ENCODE peak calls at places on chromosomes 5 and 9, in nine cellular contexts. Z, N, Y, S, M, I, U, F and V are unnamed samples.

GRCh38 chr9:31253800-31254762 is 1130.4 kb upstream of the ACO1 start:
- DNase-seq in F (no peak), M (no peak), U (no peak), S (no peak), I (no peak), N (no peak), Y (no peak), Z (no peak), V (no peak)

GRCh38 chr5:80761176-80761575 is 106.4 kb upstream of the DHFR start:
- DNase-seq in N (peak), F (no peak), I (no peak), M (peak), Z (no peak), U (no peak), Y (no peak), S (no peak), V (no peak)

GRCh38 chr9:123678038-123678877 is 251.7 kb downstream of the DENND1A start:
- DNase-seq in U (no peak), M (no peak), N (no peak), I (peak), F (no peak), Y (no peak), Z (no peak), S (no peak), V (no peak)

GRCh38 chr5:59542841-59543825 is 350.4 kb downstream of the PDE4D start:
- DNase-seq in U (no peak), Z (no peak), N (no peak), S (no peak), Y (no peak), F (no peak), M (no peak), I (peak), V (peak)

GRCh38 chr5:168532471-168532870 is 3.4 kb downstream of the FBLL1 start:
- DNase-seq in N (peak), Y (no peak), S (no peak), I (no peak), M (peak), U (no peak), F (no peak), Z (no peak), V (no peak)

GRCh38 chr5:103424453-103425205 is 138.0 kb downstream of the NUDT12 start:
- DNase-seq in F (no peak), M (no peak), Z (no peak), N (no peak), S (no peak), I (no peak), Y (peak), U (no peak), V (no peak)

GRCh38 chr5:68215888-68216736 is 556 bp downstream of the PIK3R1 start:
- DNase-seq in I (peak), F (peak), Y (peak), M (peak), U (no peak), S (peak), N (peak), Z (peak), V (peak)

GRCh38 chr5:78753093-78753531 is 104.5 kb upstream of the LHFPL2 start:
- DNase-seq in Y (peak), M (no peak), S (no peak), U (no peak), N (no peak), F (no peak), Z (no peak), I (no peak), V (no peak)

GRCh38 chr5:149323235-149324205 is 21.8 kb upstream of the GRPEL2 start:
- DNase-seq in Y (peak), Z (no peak), F (no peak), U (no peak), N (no peak), I (peak), M (no peak), S (no peak), V (no peak)

GRCh38 chr9:36398745-36399144 is 1.3 kb downstream of the RNF38 start:
- DNase-seq in M (peak), S (no peak), Y (peak), I (no peak), F (no peak), N (no peak), Z (no peak), U (no peak), V (no peak)

GRCh38 chr9:7439355-7439978 is 360.1 kb downstream of the DMAC1 start:
- DNase-seq in N (no peak), U (no peak), F (no peak), S (no peak), Z (no peak), I (no peak), Y (peak), M (no peak), V (no peak)

GRCh38 chr9:16030513-16031185 is 477.8 kb downstream of the CCDC171 start:
- DNase-seq in F (no peak), N (no peak), S (no peak), Z (peak), M (peak), U (no peak), Y (peak), I (no peak), V (no peak)

GRCh38 chr5:36492998-36493655 is 113.3 kb upstream of the SLC1A3 start:
- DNase-seq in I (no peak), F (no peak), Y (peak), N (no peak), U (no peak), M (no peak), S (no peak), Z (no peak), V (no peak)

GRCh38 chr5:962386-962785 is 46.2 kb upstream of the NKD2 start:
- DNase-seq in Z (no peak), M (no peak), S (no peak), N (no peak), Y (no peak), I (no peak), F (no peak), U (no peak), V (peak)

GRCh38 chr5:54701179-54701578 is 183.6 kb downstream of the SNX18 start:
- DNase-seq in F (no peak), M (peak), I (peak), S (no peak), U (peak), Y (peak), N (no peak), Z (peak), V (peak)

GRCh38 chr9:93684161-93684765 is 107.9 kb downstream of the PHF2 start:
- DNase-seq in N (peak), F (peak), M (no peak), I (no peak), U (no peak), Y (no peak), S (peak), Z (no peak), V (no peak)

GRCh38 chr5:117318528-117318927 is 743.9 kb upstream of the SEMA6A start:
- DNase-seq in M (peak), U (no peak), S (no peak), Y (no peak), I (no peak), N (peak), F (no peak), Z (no peak), V (no peak)

GRCh38 chr5:39459091-39459490 is 34.3 kb upstream of the DAB2 start:
- DNase-seq in N (no peak), F (no peak), I (peak), M (no peak), Y (no peak), U (no peak), S (no peak), Z (no peak), V (no peak)

GRCh38 chr9:15249042-15249818 is 57.8 kb downstream of the TTC39B start:
- DNase-seq in Z (no peak), F (no peak), N (peak), U (no peak), I (no peak), M (peak), Y (peak), S (no peak), V (no peak)

GRCh38 chr9:98869078-98869745 is 61.7 kb downstream of the GALNT12 start:
- DNase-seq in S (no peak), M (no peak), U (no peak), Y (no peak), N (no peak), I (no peak), Z (no peak), F (no peak), V (no peak)

GRCh38 chr5:79193643-79194042 is 42.3 kb upstream of the JMY start:
- DNase-seq in Y (peak), Z (no peak), I (peak), F (no peak), S (no peak), U (no peak), N (no peak), M (no peak), V (peak)

GRCh38 chr9:76718166-76718565 is 46.1 kb upstream of the PCA3 start:
- DNase-seq in N (peak), F (no peak), Y (no peak), U (no peak), Z (no peak), M (peak), I (no peak), S (no peak), V (no peak)

GRCh38 chr9:76717176-76717575 is 47.1 kb upstream of the PCA3 start:
- DNase-seq in U (no peak), S (no peak), M (no peak), Y (no peak), Z (no peak), N (no peak), F (no peak), I (no peak), V (peak)

GRCh38 chr9:76716270-76716669 is 48.0 kb upstream of the PCA3 start:
- DNase-seq in Z (no peak), S (no peak), I (peak), F (no peak), Y (peak), M (no peak), U (no peak), N (no peak), V (no peak)

GRCh38 chr9:76720245-76720644 is 44.0 kb upstream of the PCA3 start:
- DNase-seq in Z (no peak), F (no peak), Y (no peak), M (no peak), S (no peak), N (no peak), U (no peak), I (no peak), V (no peak)

DNA sequence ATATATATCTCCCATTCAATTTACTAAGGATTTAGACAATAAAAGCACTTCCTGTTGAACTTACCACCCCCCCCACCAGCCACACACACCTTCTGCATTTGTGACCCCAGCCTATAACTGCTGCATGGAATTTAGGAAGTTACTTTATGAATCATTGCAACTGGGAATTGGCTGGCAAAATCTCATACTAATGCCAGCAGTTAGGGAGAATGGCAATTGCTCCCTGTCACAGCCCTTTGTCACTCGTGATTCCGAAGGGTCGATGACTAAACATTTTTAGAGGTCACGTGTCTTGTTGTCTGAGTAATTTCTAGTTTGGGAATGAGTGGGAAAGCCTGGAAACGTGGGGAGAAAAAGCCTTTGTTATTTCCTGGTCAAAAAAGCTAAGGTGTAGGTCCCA is 46.6 kb upstream of the PCA3 start:
- DNase-seq in Z (no peak), U (no peak), F (no peak), M (no peak), N (no peak), S (no peak), Y (peak), I (no peak), V (peak)
- H3K27ac ChIP-seq in Z (no peak), U (peak), F (no peak), M (no peak), N (no peak), S (no peak), Y (no peak), I (peak), V (no peak)

DNA sequence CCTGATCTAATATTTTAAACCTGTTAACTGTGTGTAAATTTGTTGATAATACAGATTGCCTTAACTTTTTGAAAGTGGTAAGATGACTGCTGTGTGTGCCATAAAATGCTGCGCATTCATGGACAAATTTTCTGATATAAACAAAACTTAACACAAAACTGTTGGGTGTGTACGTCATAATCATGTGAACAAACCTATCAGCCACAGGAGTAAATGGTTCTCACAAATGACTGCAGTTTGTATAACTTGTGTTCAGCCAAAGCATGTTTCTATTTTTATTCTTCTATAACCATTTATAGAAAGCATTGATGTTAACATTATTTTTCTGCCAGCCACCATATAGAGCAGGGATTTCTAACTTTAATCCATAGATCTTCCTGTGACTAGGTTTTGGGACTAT is 21.5 kb downstream of the CAMK4 start:
- DNase-seq in U (no peak), F (no peak), N (no peak), S (no peak), Z (no peak), I (no peak), Y (no peak), M (no peak), V (no peak)
- H3K27ac ChIP-seq in U (no peak), F (no peak), N (no peak), S (no peak), Z (no peak), I (no peak), Y (no peak), M (no peak), V (no peak)

DNA sequence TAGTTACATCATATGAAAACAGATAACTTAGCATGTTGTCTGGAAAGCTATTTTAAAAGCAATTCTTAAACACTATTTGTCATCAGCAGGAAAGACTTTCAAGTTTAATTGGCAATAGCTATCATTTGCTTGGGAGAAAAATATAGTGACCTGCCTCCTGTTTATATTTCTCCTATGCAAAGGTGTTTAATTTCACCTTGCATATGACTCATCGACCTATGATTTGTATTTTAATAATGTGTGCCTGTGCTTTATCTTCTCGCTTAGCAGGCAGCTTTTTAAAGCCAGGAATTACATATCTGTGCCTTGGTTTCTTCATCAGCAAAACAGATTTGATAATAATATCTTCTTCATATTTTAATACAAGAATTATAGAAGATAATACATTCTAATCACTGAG is 499.7 kb upstream of the GRIA1 start:
- DNase-seq in U (no peak), M (no peak), I (no peak), S (no peak), Z (no peak), N (no peak), Y (no peak), F (no peak), V (no peak)
- H3K27ac ChIP-seq in U (no peak), M (no peak), I (no peak), S (no peak), Z (no peak), N (no peak), Y (no peak), F (no peak), V (no peak)

DNA sequence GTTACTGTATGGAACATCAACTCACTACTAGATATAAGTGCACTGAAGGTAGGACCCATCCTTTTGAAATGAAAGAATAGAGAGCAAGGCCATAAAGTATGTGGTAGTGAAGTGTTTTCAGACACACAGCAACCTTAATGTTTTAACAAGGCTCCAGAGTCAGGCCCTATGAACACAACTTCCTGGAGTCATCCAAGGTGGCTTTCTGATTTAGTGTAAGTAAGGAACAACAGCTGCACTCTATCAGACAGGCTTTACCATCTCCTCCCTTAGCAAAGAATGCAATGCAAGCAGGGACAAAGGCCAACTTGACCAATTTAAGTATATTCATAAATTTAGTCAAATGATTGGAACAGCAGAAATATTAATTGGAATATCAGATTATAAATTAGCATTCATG is 90.1 kb downstream of the MPDZ start:
- DNase-seq in U (no peak), N (no peak), I (no peak), Z (no peak), Y (no peak), F (no peak), M (no peak), S (no peak), V (no peak)
- H3K27ac ChIP-seq in U (no peak), N (no peak), I (no peak), Z (no peak), Y (no peak), F (no peak), M (no peak), S (no peak), V (no peak)

GRCh38 chr9:34652608-34653007 is 623 bp downstream of the IL11RA start:
- DNase-seq in S (no peak), Y (peak), Z (no peak), N (no peak), M (no peak), U (no peak), I (no peak), F (no peak), V (no peak)

GRCh38 chr9:34654317-34655083 is 2.5 kb downstream of the IL11RA start:
- DNase-seq in M (no peak), Y (peak), F (no peak), S (no peak), N (no peak), I (peak), U (no peak), Z (no peak), V (no peak)

GRCh38 chr9:34651876-34652602 is at the start of gene IL11RA:
- DNase-seq in U (peak), I (peak), S (peak), F (peak), M (peak), N (peak), Z (peak), Y (peak), V (peak)

GRCh38 chr9:34653610-34654072 is 1.7 kb downstream of the IL11RA start:
- DNase-seq in M (no peak), Z (no peak), U (no peak), F (no peak), S (no peak), N (no peak), Y (peak), I (peak), V (no peak)

DNA sequence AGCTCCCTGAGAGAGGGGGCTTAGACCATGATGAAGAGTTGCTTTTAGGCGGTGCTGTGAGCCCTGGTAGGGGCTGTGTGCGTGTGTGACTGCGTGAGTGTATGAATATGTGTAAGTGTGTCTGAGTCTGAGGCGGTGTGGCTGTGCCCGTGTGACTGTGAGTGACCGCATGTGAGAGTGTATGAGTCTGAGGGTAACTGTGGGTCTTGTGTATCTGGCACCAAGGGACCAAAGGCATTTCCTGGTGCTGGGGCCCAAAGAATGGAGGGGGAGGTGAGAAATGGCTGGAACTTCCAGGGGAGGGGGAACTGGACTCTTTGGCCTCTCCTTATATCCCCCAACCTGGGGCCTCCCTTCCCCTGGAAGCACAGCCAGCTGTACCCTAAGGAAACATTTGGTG is 1.1 kb downstream of the IL11RA start:
- DNase-seq in Z (no peak), F (no peak), M (no peak), N (no peak), I (no peak), U (no peak), Y (peak), S (no peak), V (no peak)
- H3K27ac ChIP-seq in Z (no peak), F (no peak), M (no peak), N (peak), I (peak), U (peak), Y (peak), S (no peak), V (peak)

DNA sequence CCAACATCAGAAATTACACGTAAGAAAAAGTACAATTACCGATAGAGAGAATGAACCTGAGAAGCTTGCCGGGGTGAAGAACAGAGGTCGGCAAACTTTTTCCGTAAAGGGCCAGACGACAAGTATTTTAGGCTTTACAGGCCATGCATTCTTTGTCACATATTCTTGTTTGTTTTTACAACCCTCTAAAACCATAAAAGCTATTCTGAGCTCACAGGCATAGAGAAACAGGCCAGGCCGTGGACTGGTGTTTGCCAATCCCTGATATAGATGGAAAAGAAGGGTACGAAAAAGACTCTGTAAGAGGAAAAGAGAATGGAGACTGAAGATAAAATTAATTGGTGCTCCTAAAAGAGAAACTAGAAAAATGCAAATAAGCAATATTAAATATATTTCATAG is 15.4 kb downstream of the SFXN1 start:
- DNase-seq in F (no peak), U (no peak), N (no peak), Y (no peak), Z (no peak), I (no peak), M (no peak), S (no peak), V (no peak)
- H3K27ac ChIP-seq in F (no peak), U (no peak), N (no peak), Y (no peak), Z (peak), I (peak), M (no peak), S (no peak), V (no peak)

GRCh38 chr9:130197386-130197785 is 25.2 kb downstream of the NCS1 start:
- DNase-seq in Y (no peak), F (no peak), Z (no peak), M (no peak), S (no peak), I (no peak), U (no peak), N (no peak), V (no peak)
- H3K27ac ChIP-seq in Y (no peak), F (no peak), Z (no peak), M (no peak), S (no peak), I (no peak), U (peak), N (no peak), V (peak)

GRCh38 chr5:95858661-95859326 is 36.3 kb upstream of the GLRX start:
- DNase-seq in F (peak), Y (peak), M (peak), N (peak), S (peak), Z (peak), U (peak), I (peak), V (peak)

GRCh38 chr5:95858023-95858461 is 35.5 kb upstream of the GLRX start:
- DNase-seq in N (no peak), F (no peak), Z (no peak), I (peak), S (no peak), Y (peak), U (no peak), M (no peak), V (peak)

GRCh38 chr5:95859327-95860060 is 37.0 kb upstream of the GLRX start:
- DNase-seq in U (no peak), M (peak), S (no peak), Y (peak), Z (no peak), I (peak), N (no peak), F (no peak), V (no peak)

GRCh38 chr5:95857185-95857945 is 34.8 kb upstream of the GLRX start:
- DNase-seq in S (no peak), F (no peak), M (no peak), N (no peak), Z (no peak), Y (peak), U (peak), I (peak), V (peak)

GRCh38 chr5:95856501-95856981 is 34.0 kb upstream of the GLRX start:
- DNase-seq in N (no peak), I (no peak), Y (no peak), S (no peak), F (no peak), Z (no peak), U (no peak), M (no peak), V (no peak)
- H3K27ac ChIP-seq in N (no peak), I (peak), Y (peak), S (no peak), F (no peak), Z (no peak), U (peak), M (no peak), V (no peak)

GRCh38 chr5:64318175-64318574 is 152.5 kb downstream of the RNF180 start:
- DNase-seq in I (no peak), Y (no peak), F (no peak), S (no peak), M (no peak), U (no peak), Z (no peak), N (no peak), V (no peak)
- H3K27ac ChIP-seq in I (no peak), Y (no peak), F (no peak), S (no peak), M (no peak), U (no peak), Z (no peak), N (no peak), V (no peak)